ENCODE peak calls at places on chromosomes 13 and 19, in eight cellular contexts. M, E, Y, Q, V, O, D and K are unnamed samples.

GRCh38 chr19:53068199-53068598 is 23.7 kb downstream of the ERVV-2 start:
- DNase-seq in D (no peak), O (no peak), V (no peak), E (no peak), Q (no peak), Y (no peak), M (no peak), K (no peak)

GRCh38 chr19:37914908-37915307 is 7.9 kb downstream of the SIPA1L3 start:
- DNase-seq in E (no peak), D (no peak), Y (no peak), V (no peak), O (no peak), M (no peak), Q (no peak), K (no peak)

GRCh38 chr13:32504263-32504662 is 34.3 kb downstream of the N4BP2L2 start:
- DNase-seq in Q (no peak), Y (no peak), E (no peak), O (no peak), V (no peak), M (no peak), D (no peak), K (no peak)

GRCh38 chr13:103876571-103876970 is 810.4 kb upstream of the SLC10A2 start:
- DNase-seq in O (peak), Q (no peak), D (no peak), V (peak), E (no peak), M (no peak), Y (no peak), K (no peak)

GRCh38 chr13:99871249-99871898 is 100.2 kb downstream of the ZIC5 start:
- DNase-seq in M (no peak), O (no peak), E (no peak), V (no peak), Y (no peak), Q (no peak), D (no peak), K (no peak)

GRCh38 chr13:92769064-92769463 is 457.5 kb upstream of the GPC6 start:
- DNase-seq in Y (no peak), M (no peak), E (peak), O (no peak), Q (no peak), V (peak), D (no peak), K (peak)

GRCh38 chr13:21420706-21421105 is 38.4 kb downstream of the ZDHHC20 start:
- DNase-seq in V (peak), Q (no peak), M (no peak), O (peak), E (no peak), D (no peak), Y (no peak), K (no peak)

GRCh38 chr13:46866150-46866549 is 30.7 kb downstream of the HTR2A start:
- DNase-seq in M (no peak), D (no peak), E (peak), O (peak), Y (peak), V (peak), Q (no peak), K (peak)

GRCh38 chr13:49220035-49220855 is at the start of gene MLNR:
- DNase-seq in D (no peak), M (peak), V (peak), E (no peak), Y (peak), Q (no peak), O (no peak), K (no peak)

GRCh38 chr13:114173753-114174152 is 5.3 kb upstream of the CFAP97D2 start:
- DNase-seq in V (no peak), D (no peak), O (no peak), Q (no peak), E (no peak), M (no peak), Y (no peak), K (no peak)

GRCh38 chr13:25691654-25692053 is 319.9 kb downstream of the ATP8A2 start:
- DNase-seq in D (no peak), M (no peak), E (no peak), Y (peak), V (no peak), O (no peak), Q (no peak), K (no peak)

GRCh38 chr13:45448965-45449559 is 15.7 kb upstream of the COG3 start:
- DNase-seq in M (no peak), Y (no peak), D (no peak), O (no peak), E (no peak), V (no peak), Q (no peak), K (no peak)

GRCh38 chr19:3478409-3479176 is 1.7 kb downstream of the SMIM24 start:
- DNase-seq in E (no peak), O (no peak), V (no peak), Y (no peak), D (no peak), Q (no peak), M (no peak), K (no peak)

GRCh38 chr13:39557285-39557955 is 45.6 kb downstream of the LHFPL6 start:
- DNase-seq in M (no peak), Q (no peak), D (no peak), V (no peak), O (no peak), E (no peak), Y (peak), K (no peak)

GRCh38 chr13:73870970-73871935 is 263.0 kb downstream of the KLF12 start:
- DNase-seq in O (peak), M (no peak), V (peak), Q (no peak), D (no peak), E (peak), Y (no peak), K (peak)

GRCh38 chr13:100633461-100633860 is 41.1 kb downstream of the TMTC4 start:
- DNase-seq in O (peak), Q (no peak), D (no peak), M (no peak), E (peak), V (peak), Y (no peak), K (no peak)

GRCh38 chr19:55640043-55640576 is 692 bp upstream of the ZNF580 start:
- DNase-seq in E (peak), V (peak), O (peak), M (peak), Q (peak), D (peak), Y (peak), K (no peak)

GRCh38 chr19:11986754-11987153 is 21.9 kb downstream of the ZNF763 start:
- DNase-seq in E (no peak), D (no peak), O (no peak), V (no peak), M (no peak), Y (no peak), Q (no peak), K (no peak)